ENCODE peak calls at places on chromosomes 12 and 14, in ten cellular contexts. M is PC-3, Z is lower lobe of right lung, G is upper lobe of left lung, X is GM23338, O is adrenal gland, P is tibial nerve, Q is fibroblast of lung, D is endodermal cell, B is thyroid gland. S is an unnamed sample. For H3K36me3, the result is how much of the 10 kb centered on the place peaks cover.

GRCh38 chr14:89767861-89768268 is 186.7 kb downstream of the EFCAB11 start:
- DNase-seq in D (peak), O (peak), X (peak), M (peak), B (peak), Q (peak), Z (no peak), G (no peak), P (no peak), S (no peak)

GRCh38 chr12:68591716-68592437 is 18.8 kb upstream of the RAP1B start:
- DNase-seq in M (no peak), G (no peak), B (no peak), O (no peak), Q (no peak), Z (no peak), X (no peak), P (no peak), D (no peak), S (no peak)

GRCh38 chr12:125861299-125862281 is 796.4 kb downstream of the AACS start:
- DNase-seq in X (peak), Q (peak), P (peak), M (no peak), Z (peak), B (peak), O (peak), D (peak), G (peak), S (peak)

GRCh38 chr12:108597559-108598471 is at the start of gene TMEM119:
- DNase-seq in O (no peak), Q (peak), M (no peak), Z (no peak), G (no peak), D (no peak), X (no peak), B (no peak), P (no peak), S (no peak)

GRCh38 chr12:93851245-93851665 is 174.1 kb downstream of the CRADD start:
- DNase-seq in Q (no peak), D (no peak), Z (no peak), P (no peak), B (no peak), X (no peak), O (no peak), G (no peak), M (no peak), S (no peak)

GRCh38 chr12:57896139-57896436 is 45.3 kb upstream of the ATP23 start:
- DNase-seq in B (no peak), Q (no peak), P (no peak), X (peak), G (no peak), M (no peak), O (no peak), D (no peak), Z (no peak), S (no peak)

GRCh38 chr12:56520025-56520810 is 1.4 kb upstream of the RBMS2 start:
- DNase-seq in M (no peak), Q (peak), P (no peak), O (peak), Z (no peak), X (peak), B (no peak), D (no peak), G (no peak), S (no peak)

GRCh38 chr14:45658226-45658916 is 405.4 kb upstream of the MIS18BP1 start:
- DNase-seq in G (no peak), D (no peak), P (no peak), O (no peak), Z (no peak), Q (no peak), M (no peak), B (no peak), X (no peak), S (no peak)

GRCh38 chr14:24145700-24146621 is at the start of gene PSME2:
- DNase-seq in B (no peak), G (no peak), X (no peak), M (no peak), D (no peak), P (no peak), Q (peak), O (no peak), Z (no peak), S (no peak)

GRCh38 chr14:24147761-24148428 is 597 bp downstream of the RNF31 start:
- DNase-seq in Q (no peak), Z (peak), G (no peak), P (no peak), X (no peak), B (no peak), D (no peak), O (no peak), M (no peak), S (no peak)

GRCh38 chr14:24145219-24145618 is 1.2 kb downstream of the PSME2 start:
- DNase-seq in X (no peak), P (no peak), G (no peak), O (no peak), D (no peak), Z (no peak), M (no peak), Q (no peak), B (no peak), S (no peak)

GRCh38 chr14:24146622-24146977 is 190 bp upstream of the PSME2 start:
- DNase-seq in B (peak), M (peak), O (peak), Z (peak), X (peak), G (peak), D (peak), P (peak), Q (peak), S (peak)

GRCh38 chr14:24146978-24147760 is at the start of gene RNF31:
- DNase-seq in M (peak), D (peak), Z (peak), B (peak), G (peak), Q (peak), X (peak), P (peak), O (peak), S (peak)
- H3K36me3 ChIP-seq in M (under half), D (half or more), Z (half or more), B (under half), G (under half), Q (under half), X (under half), P (under half), O (half or more), S (half or more)

GRCh38 chr14:104370256-104370870 is 209.2 kb upstream of the C14orf180 start:
- DNase-seq in D (peak), B (no peak), P (no peak), G (no peak), O (peak), X (peak), Z (peak), M (peak), Q (no peak), S (no peak)
- TF ChIP-seq CTCF in D (peak), B (no peak), P (no peak), G (peak), O (no peak), X (peak), Z (peak), M (peak), Q (no peak), S (peak)

GRCh38 chr14:68476965-68477455 is 315.9 kb downstream of the ZFP36L1 start:
- DNase-seq in Q (no peak), X (no peak), P (no peak), G (no peak), O (no peak), D (no peak), Z (no peak), M (no peak), B (no peak), S (no peak)
- H3K27ac ChIP-seq in Q (peak), X (no peak), P (peak), G (peak), O (peak), D (peak), Z (peak), M (peak), B (peak), S (peak)

GRCh38 chr12:31274520-31275300 is 51.2 kb downstream of the SINHCAF start:
- DNase-seq in Z (no peak), G (no peak), D (peak), X (no peak), P (no peak), M (no peak), Q (no peak), O (no peak), B (no peak), S (no peak)
- H3K36me3 ChIP-seq in Z (under half), G (under half), D (under half), X (under half), P (under half), M (under half), Q (under half), O (under half), B (under half), S (under half)

DNA sequence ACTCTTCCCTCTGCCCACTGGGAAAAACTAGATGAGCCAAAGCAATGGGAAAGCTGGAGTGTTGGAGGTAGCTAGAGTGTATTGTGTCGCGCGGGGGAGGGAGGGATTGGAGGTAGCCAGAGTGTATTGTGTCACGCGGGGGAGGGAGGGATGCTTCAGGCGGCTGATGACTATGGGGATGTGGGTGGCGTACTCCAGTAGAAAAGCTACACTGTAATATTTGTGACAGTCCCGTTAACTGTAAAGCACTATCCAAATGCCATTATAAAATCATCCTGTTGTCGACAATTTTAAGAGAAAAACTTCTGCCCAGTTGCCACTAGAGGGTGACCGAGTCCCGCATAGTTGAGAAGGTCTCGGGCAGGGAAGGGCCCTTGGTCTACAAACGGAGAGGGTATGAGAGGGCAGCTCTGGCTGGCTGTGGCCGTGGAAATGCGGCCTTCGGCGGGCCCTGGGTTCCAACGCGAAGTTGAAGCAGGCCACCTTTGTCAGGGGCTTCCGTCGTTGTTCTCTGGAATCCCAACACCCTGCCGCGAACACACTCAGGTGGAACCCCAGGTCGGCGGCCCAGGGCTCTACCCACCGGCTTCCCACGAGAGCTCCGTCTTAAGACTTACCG is 15.1 kb upstream of the PLEK2 start:
- DNase-seq in Z (peak), Q (peak), X (peak), D (peak), P (peak), M (peak), G (peak), O (peak), B (peak), S (peak)
- TF ChIP-seq CTCF in Z (peak), Q (peak), X (peak), D (peak), P (peak), M (peak), G (peak), O (peak), B (peak), S (peak)

GRCh38 chr12:118358008-118358359 is 14.7 kb downstream of the TAOK3 start:
- DNase-seq in G (no peak), O (no peak), D (no peak), P (no peak), B (no peak), Z (no peak), Q (no peak), M (no peak), X (no peak), S (no peak)

GRCh38 chr12:118358607-118359540 is 13.8 kb downstream of the TAOK3 start:
- DNase-seq in B (no peak), D (no peak), P (no peak), X (no peak), M (no peak), O (no peak), Q (no peak), Z (no peak), G (no peak), S (no peak)

GRCh38 chr12:118359541-118359915 is 13.2 kb downstream of the TAOK3 start:
- DNase-seq in Z (no peak), B (no peak), D (no peak), P (no peak), O (no peak), M (no peak), X (no peak), G (peak), Q (no peak), S (no peak)

GRCh38 chr12:118361889-118362288 is 10.8 kb downstream of the TAOK3 start:
- DNase-seq in D (no peak), B (no peak), Z (no peak), X (no peak), G (no peak), P (no peak), Q (no peak), M (no peak), O (no peak), S (no peak)

GRCh38 chr12:118360785-118361404 is 11.8 kb downstream of the TAOK3 start:
- DNase-seq in G (no peak), M (peak), P (no peak), Q (peak), D (no peak), Z (no peak), O (no peak), B (no peak), X (no peak), S (no peak)
- H3K27ac ChIP-seq in G (no peak), M (peak), P (no peak), Q (peak), D (no peak), Z (no peak), O (no peak), B (no peak), X (no peak), S (no peak)

GRCh38 chr12:123591702-123592481 is 7.5 kb downstream of the TMED2 start:
- DNase-seq in D (no peak), B (no peak), Q (peak), Z (no peak), O (no peak), M (no peak), G (no peak), X (no peak), P (no peak), S (no peak)
- H3K36me3 ChIP-seq in D (half or more), B (half or more), Q (under half), Z (half or more), O (half or more), M (half or more), G (under half), X (half or more), P (under half), S (half or more)

DNA sequence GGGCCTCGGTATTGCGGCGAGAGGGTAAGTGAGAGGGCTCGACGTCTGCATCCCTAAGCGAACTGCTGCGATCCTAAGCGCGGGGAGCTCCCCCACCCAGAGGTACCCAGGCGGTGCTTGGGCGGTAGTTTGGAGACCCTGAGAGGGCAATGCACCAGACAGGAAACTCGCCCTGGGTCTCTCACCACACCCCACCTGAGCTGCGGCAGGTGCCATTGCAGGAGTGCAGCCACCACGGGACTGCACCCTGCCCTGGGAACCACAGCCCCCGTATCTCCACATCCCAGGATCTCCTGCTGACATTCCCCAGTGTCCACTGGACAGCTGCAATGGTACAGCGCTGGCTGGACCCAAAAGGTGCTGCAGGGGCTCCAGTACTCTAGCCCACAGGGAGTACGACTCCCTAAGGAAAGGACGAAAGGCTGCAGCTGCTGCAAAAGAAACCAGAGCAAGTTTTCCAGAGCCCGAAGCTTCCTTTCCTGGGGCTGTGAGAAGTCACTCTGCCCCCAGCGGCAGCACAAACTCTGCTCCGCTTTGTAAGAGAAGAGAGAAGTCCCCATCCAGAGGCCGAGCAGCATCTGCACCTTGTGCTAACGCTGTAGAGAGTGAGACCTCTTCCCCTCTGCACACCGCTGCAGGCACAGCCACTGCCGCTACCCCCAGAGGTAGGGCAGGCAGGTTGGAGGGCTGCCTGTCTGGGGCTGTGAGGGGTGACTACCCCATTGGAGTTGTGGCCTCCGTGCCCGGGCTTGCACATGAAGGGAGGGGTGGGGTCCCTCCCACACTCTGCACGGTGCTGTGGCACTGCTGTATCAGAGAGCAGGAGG is 31.1 kb upstream of the MON2 start:
- DNase-seq in O (peak), G (peak), B (peak), Q (peak), M (peak), X (peak), P (no peak), D (peak), Z (peak), S (peak)
- TF ChIP-seq CTCF in O (peak), G (peak), B (no peak), Q (peak), M (peak), X (peak), P (peak), D (peak), Z (peak), S (peak)

GRCh38 chr14:104747876-104748275 is 5.1 kb upstream of the SIVA1 start:
- DNase-seq in G (no peak), X (no peak), B (no peak), D (no peak), P (no peak), O (no peak), Z (no peak), M (no peak), Q (no peak), S (no peak)
- H3K27ac ChIP-seq in G (no peak), X (no peak), B (no peak), D (peak), P (peak), O (no peak), Z (no peak), M (no peak), Q (no peak), S (peak)

S was measured in upper lobe of right lung.